ENCODE peak calls at places on chromosomes 16 and 17, in seven cellular contexts. Q, M, N, R, X, S and E are unnamed samples.

GRCh38 chr16:85480727-85481101 is 132.4 kb upstream of the GSE1 start:
- DNase-seq in S (no peak), N (no peak), R (no peak), X (no peak), M (no peak), Q (no peak), E (no peak)

GRCh38 chr16:47458331-47458730 is 2.5 kb downstream of the ITFG1 start:
- DNase-seq in X (no peak), M (no peak), Q (no peak), S (no peak), R (no peak), N (no peak), E (no peak)

GRCh38 chr17:6479626-6480324 is 35.5 kb downstream of the PIMREG start:
- DNase-seq in R (no peak), N (no peak), X (no peak), M (no peak), Q (no peak), S (no peak), E (no peak)

GRCh38 chr16:740459-740763 is 386 bp downstream of the CIAO3 start:
- DNase-seq in X (peak), S (no peak), R (no peak), Q (no peak), N (no peak), M (no peak), E (no peak)

GRCh38 chr16:66844009-66844341 is 239 bp upstream of the CA7 start:
- DNase-seq in X (no peak), N (no peak), S (no peak), Q (no peak), M (no peak), R (no peak), E (no peak)

GRCh38 chr17:4696432-4696796 is 7.5 kb downstream of the PELP1 start:
- DNase-seq in M (no peak), S (no peak), Q (no peak), N (no peak), R (no peak), X (no peak), E (no peak)

GRCh38 chr16:70601576-70602575 is 44.5 kb upstream of the IL34 start:
- DNase-seq in R (no peak), N (no peak), S (no peak), Q (no peak), X (no peak), M (peak), E (no peak)

GRCh38 chr17:66987059-66987616 is 22.6 kb downstream of the CACNG4 start:
- DNase-seq in Q (no peak), M (no peak), S (no peak), X (no peak), R (no peak), N (no peak), E (no peak)